ENCODE peak calls at places on chromosomes 1 and 21, in four cellular contexts. E is H1, R is HepG2, K is GM12878. P is an unnamed sample.

GRCh38 chr21:42133131-42133530 is 62.0 kb downstream of the UMODL1 start:
- DNase-seq in R (no peak), E (no peak), K (no peak), P (no peak)

GRCh38 chr1:212608956-212609700 is 567 bp downstream of the ATF3 start:
- DNase-seq in E (peak), K (no peak), R (peak), P (peak)

GRCh38 chr1:170096806-170097340 is 22.4 kb upstream of the KIFAP3 start:
- DNase-seq in E (no peak), K (no peak), R (no peak), P (no peak)

GRCh38 chr1:30087465-30087864 is 635.9 kb downstream of the MATN1 start:
- DNase-seq in R (peak), K (no peak), E (no peak), P (peak)

GRCh38 chr1:161792740-161793139 is 26.6 kb downstream of the ATF6 start:
- DNase-seq in R (peak), E (no peak), K (peak), P (peak)

GRCh38 chr1:199490804-199491527 is 536.5 kb upstream of the NR5A2 start:
- DNase-seq in K (no peak), E (no peak), R (no peak), P (no peak)

GRCh38 chr1:1098656-1099425 is 17.0 kb downstream of the C1orf159 start:
- DNase-seq in K (no peak), R (no peak), E (no peak), P (no peak)

GRCh38 chr1:35603468-35603867 is 30.4 kb downstream of the TFAP2E start:
- DNase-seq in K (no peak), R (no peak), E (no peak), P (no peak)

GRCh38 chr21:34889537-34890257 is 159.4 kb downstream of the RUNX1 start:
- DNase-seq in R (peak), E (peak), K (no peak), P (no peak)

GRCh38 chr1:32863516-32864245 is 7.0 kb downstream of the FNDC5 start:
- DNase-seq in K (no peak), R (no peak), E (no peak), P (no peak)

GRCh38 chr1:228989992-228990827 is 254.9 kb downstream of the RHOU start:
- DNase-seq in K (no peak), R (peak), E (no peak), P (no peak)

GRCh38 chr1:181592261-181592859 is 109.0 kb downstream of the CACNA1E start:
- DNase-seq in E (no peak), K (no peak), R (no peak), P (no peak)

GRCh38 chr1:44664730-44665370 is 9.4 kb downstream of the TMEM53 start:
- DNase-seq in E (no peak), K (no peak), R (no peak), P (no peak)

GRCh38 chr1:68174173-68175113 is 57.9 kb downstream of the WLS start:
- DNase-seq in E (no peak), K (no peak), R (no peak), P (no peak)

GRCh38 chr1:97314685-97315084 is 593.1 kb downstream of the PTBP2 start:
- DNase-seq in E (no peak), R (no peak), K (no peak), P (no peak)

GRCh38 chr1:220457982-220458381 is 70.0 kb upstream of the MARK1 start:
- DNase-seq in R (no peak), K (no peak), E (no peak), P (no peak)

GRCh38 chr1:110513511-110513910 is 5.5 kb downstream of the KCNA10 start:
- DNase-seq in E (peak), R (no peak), K (no peak), P (peak)

GRCh38 chr1:55582078-55582477 is 366.9 kb upstream of the USP24 start:
- DNase-seq in E (no peak), R (no peak), K (no peak), P (no peak)

GRCh38 chr1:184953600-184954219 is 20.6 kb downstream of the NIBAN1 start:
- DNase-seq in R (no peak), E (no peak), K (no peak), P (no peak)

GRCh38 chr21:44737706-44738354 is 26.5 kb upstream of the TSPEAR start:
- DNase-seq in E (peak), R (no peak), K (no peak), P (no peak)
- TF ChIP-seq SUZ12 in E (no peak), R (no peak), K (no peak), P (no peak)

DNA sequence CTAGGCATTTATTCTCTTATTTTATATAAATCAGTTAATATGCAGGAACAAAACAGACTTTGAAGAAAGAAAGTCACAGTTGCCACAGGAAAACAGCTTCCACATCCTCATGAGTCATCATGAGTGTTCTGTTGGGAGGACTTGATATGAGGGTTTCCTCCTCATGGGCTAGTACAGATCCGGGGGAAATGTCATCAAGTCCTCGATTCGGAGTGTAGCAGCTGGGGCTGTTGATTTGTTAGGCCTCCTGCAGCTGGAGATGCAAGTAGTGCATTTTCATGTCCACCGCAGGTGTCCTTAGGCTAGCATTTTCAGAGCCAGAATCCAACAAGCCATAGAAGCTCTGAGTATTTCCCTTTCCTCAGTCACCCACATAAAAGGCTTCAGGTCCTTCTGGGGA is 36.7 kb downstream of the ADAM30 start:
- DNase-seq in R (no peak), K (no peak), E (no peak), P (no peak)
- TF ChIP-seq YY1 in R (no peak), K (no peak), E (no peak), P (no peak)

GRCh38 chr1:182762536-182762935 is 27.0 kb upstream of the NPL start:
- DNase-seq in K (no peak), E (no peak), R (no peak), P (no peak)
- TF ChIP-seq SUZ12 in K (no peak), E (no peak), R (no peak), P (no peak)

DNA sequence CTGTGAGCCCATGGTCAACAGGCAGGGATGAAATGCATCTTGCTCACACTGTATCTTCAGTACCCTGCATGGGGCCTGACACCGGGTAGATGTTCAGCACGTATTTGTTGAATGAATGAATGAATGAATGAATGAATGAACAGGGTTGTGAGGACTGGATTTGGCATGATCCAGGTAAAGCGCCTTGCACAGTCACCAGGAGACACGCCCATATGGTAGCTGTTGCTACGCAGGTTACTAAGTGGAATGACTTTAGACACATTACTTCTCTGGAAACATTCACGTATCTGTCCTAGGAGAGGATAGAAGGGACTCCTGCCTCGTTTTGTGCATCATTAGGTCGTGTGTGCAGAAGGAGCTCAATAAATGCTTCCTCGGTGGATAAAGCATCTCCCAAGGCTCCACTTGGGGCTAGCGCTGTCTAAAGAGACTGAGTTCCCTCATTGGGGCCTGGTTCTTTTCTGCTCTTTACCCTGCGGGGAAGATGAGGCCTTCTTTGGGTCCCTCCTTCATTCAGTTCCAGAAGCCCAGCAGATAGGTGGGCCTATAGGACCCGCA is 54.2 kb downstream of the NDUFS5 start:
- DNase-seq in R (no peak), K (no peak), E (no peak), P (no peak)
- TF ChIP-seq YY1 in R (no peak), K (no peak), E (no peak), P (no peak)

DNA sequence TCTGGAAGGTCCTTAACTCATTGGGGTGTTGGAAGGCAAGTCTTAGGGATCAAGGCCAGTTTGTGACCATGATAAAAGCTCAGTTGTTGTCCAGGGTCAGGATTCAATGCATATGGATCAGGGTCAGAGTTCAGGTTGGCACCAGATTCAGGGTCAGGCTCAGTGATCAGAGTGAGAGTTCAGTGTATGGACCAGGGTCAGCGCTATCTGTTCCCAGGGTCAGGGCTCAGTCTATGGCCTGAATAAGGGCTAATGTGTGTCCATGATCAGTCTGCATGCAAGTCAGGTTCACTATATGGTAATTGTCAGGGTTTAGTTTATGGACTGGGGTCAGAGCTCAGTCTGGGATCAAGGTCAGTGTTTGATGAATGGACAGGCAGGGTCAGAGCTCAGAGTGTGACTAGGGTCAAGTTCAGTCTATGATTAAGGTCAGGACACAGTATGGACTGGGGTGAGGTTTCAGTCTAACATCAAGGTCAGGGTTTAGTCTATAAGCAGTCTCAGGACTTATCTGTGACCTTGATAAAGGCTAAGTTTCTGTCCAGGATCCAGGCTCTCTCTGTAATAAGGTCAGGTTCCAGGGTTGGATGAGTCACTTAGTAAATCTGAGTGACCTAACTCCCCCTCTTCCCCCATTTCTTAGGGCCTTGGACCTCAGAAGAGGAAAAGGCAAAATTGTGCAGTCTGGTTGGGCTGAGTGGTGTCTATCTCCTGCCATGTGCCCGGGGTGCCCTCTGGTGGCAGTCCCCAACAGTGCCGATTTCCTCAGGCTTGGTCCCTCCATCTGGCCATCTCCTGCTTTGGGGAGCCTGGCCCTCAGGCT is 23.8 kb downstream of the KNCN start:
- DNase-seq in R (peak), E (peak), K (no peak), P (peak)
- TF ChIP-seq SUZ12 in R (no peak), E (no peak), K (no peak), P (no peak)

GRCh38 chr1:25197982-25198681 is 34.2 kb downstream of the SYF2 start:
- DNase-seq in R (peak), K (no peak), E (no peak), P (no peak)
- TF ChIP-seq YY1 in R (no peak), K (no peak), E (no peak), P (no peak)